ENCODE peak calls at places on chromosomes 6 and 20, in eight cellular contexts. N, B, R, H, D, G, U and O are unnamed samples.
A peak's percentile ranks its signal among the peaks of the same experiment; 100 is the strongest.

GRCh38 chr20:8223096-8223870 is 91.2 kb downstream of the PLCB1 start:
- DNase-seq in N (peak; percentile 5), B (no peak), R (peak; percentile 94), H (peak; percentile 70), D (peak; percentile 43), G (no peak), U (no peak), O (no peak)

GRCh38 chr6:99605911-99606669 is 543 bp upstream of the PRDM13 start:
- DNase-seq in N (no peak), B (no peak), R (no peak), H (no peak), D (no peak), G (no peak), U (no peak), O (no peak)

GRCh38 chr6:157946865-157947532 is 34.7 kb upstream of the SYNJ2 start:
- DNase-seq in N (no peak), B (no peak), R (peak; percentile 10), H (no peak), D (no peak), G (no peak), U (no peak), O (peak; percentile 45)

GRCh38 chr6:157196391-157196790 is 126.9 kb downstream of the TMEM242 start:
- DNase-seq in N (no peak), B (no peak), R (no peak), H (no peak), D (no peak), G (no peak), U (no peak), O (no peak)

GRCh38 chr6:39800388-39801032 is 8.3 kb downstream of the DAAM2 start:
- DNase-seq in N (no peak), B (no peak), R (no peak), H (no peak), D (no peak), G (no peak), U (peak; percentile 9), O (no peak)

GRCh38 chr6:91149914-91150674 is 563.2 kb upstream of the MAP3K7 start:
- DNase-seq in N (no peak), B (no peak), R (no peak), H (no peak), D (peak; percentile 19), G (no peak), U (no peak), O (no peak)

GRCh38 chr6:168192195-168192900 is 113.3 kb upstream of the FRMD1 start:
- DNase-seq in N (no peak), B (no peak), R (no peak), H (no peak), D (no peak), G (peak; percentile 7), U (no peak), O (no peak)

GRCh38 chr20:4018015-4018748 is 2.8 kb upstream of the RNF24 start:
- DNase-seq in N (peak; percentile 84), B (no peak), R (no peak), H (no peak), D (peak; percentile 84), G (no peak), U (no peak), O (no peak)

GRCh38 chr6:35363293-35363750 is 21.0 kb downstream of the PPARD start:
- DNase-seq in N (no peak), B (peak; percentile 50), R (peak; percentile 39), H (peak; percentile 90), D (no peak), G (no peak), U (no peak), O (no peak)

GRCh38 chr20:37383229-37383989 is 37.5 kb downstream of the SRC start:
- DNase-seq in N (peak; percentile 77), B (no peak), R (peak; percentile 18), H (no peak), D (peak; percentile 84), G (peak; percentile 48), U (peak; percentile 43), O (no peak)

GRCh38 chr20:34691838-34692237 is 12.3 kb upstream of the TP53INP2 start:
- DNase-seq in N (peak; percentile 49), B (no peak), R (no peak), H (no peak), D (peak; percentile 50), G (no peak), U (no peak), O (no peak)

GRCh38 chr6:32254761-32255211 is 30.9 kb upstream of the NOTCH4 start:
- DNase-seq in N (no peak), B (no peak), R (no peak), H (no peak), D (no peak), G (no peak), U (no peak), O (no peak)

GRCh38 chr20:3800878-3801260 is 4.8 kb downstream of the CDC25B start:
- DNase-seq in N (no peak), B (peak; percentile 14), R (no peak), H (no peak), D (no peak), G (no peak), U (no peak), O (no peak)

GRCh38 chr6:167496707-167497106 is 171.8 kb downstream of the TTLL2 start:
- DNase-seq in N (no peak), B (no peak), R (no peak), H (no peak), D (no peak), G (no peak), U (no peak), O (no peak)

GRCh38 chr6:145784683-145785082 is 29.9 kb downstream of the FBXO30 start:
- DNase-seq in N (no peak), B (peak; percentile 86), R (no peak), H (no peak), D (no peak), G (no peak), U (no peak), O (peak; percentile 36)

GRCh38 chr6:3284436-3284876 is 25.7 kb downstream of the PSMG4 start:
- DNase-seq in N (no peak), B (no peak), R (no peak), H (no peak), D (no peak), G (no peak), U (no peak), O (no peak)

GRCh38 chr6:53869964-53870363 is 75.2 kb downstream of the LRRC1 start:
- DNase-seq in N (peak; percentile 37), B (no peak), R (no peak), H (no peak), D (no peak), G (no peak), U (no peak), O (no peak)

GRCh38 chr6:159094444-159095252 is 49.9 kb upstream of the TAGAP start:
- DNase-seq in N (no peak), B (no peak), R (no peak), H (no peak), D (no peak), G (no peak), U (no peak), O (peak; percentile 73)

DNA sequence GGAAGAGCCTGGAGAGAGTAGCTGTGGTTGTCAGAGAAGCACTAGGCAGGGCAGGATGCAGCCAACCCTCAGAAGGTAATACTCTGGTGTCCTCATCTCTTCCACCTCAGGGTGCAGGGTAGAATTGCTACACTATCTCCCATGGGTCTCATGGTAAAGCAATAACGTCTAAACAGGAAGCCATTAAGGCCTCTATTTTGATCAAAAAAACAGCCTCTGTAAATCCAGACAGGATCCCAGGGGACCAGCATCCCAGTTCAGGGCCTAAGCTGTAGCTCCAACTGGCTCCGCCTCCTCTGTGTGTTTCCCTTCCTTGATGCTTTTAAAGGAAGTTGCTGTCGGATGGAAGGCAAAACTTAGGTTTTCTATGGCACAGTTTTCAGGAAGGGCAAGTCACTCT is 222.0 kb downstream of the MAFB start:
- DNase-seq in N (no peak), B (peak; percentile 61), R (no peak), H (no peak), D (no peak), G (no peak), U (no peak), O (no peak)
- TF ChIP-seq CTCF in N (no peak), B (no peak), R (no peak), H (no peak), D (no peak), G (no peak), U (no peak), O (no peak)

GRCh38 chr20:62239278-62239879 is 1.1 kb downstream of the OSBPL2 start:
- DNase-seq in N (no peak), B (no peak), R (no peak), H (no peak), D (no peak), G (no peak), U (no peak), O (no peak)
- H3K4me3 ChIP-seq in N (peak overlapping the region; percentile 78), B (peak overlapping the region; percentile 66), R (peak overlapping the region; percentile 99), H (peak overlapping the region; percentile 56), D (peak overlapping the region; percentile 68), G (peak overlapping the region; percentile 83), U (peak overlapping the region; percentile 64), O (peak overlapping the region; percentile 73)

DNA sequence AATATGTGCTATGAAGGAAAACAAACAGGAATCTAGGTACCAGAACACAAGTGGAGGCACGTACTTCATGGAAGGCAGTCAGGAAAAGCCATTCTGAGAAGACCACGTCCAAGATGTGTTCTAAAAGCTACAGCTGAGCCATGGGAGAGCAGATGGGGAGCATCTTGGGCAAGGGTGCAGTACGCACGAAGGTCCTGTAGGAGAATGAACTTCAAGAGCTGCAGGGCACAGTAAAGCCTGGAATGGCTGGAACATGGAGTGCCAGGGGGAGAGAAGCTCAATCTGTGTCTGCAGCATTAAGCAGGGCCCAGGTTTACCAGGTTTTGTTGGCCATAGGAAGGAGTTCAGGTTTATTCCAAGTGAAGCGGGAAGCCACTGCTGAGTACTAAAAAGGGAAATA is 30.0 kb downstream of the ADTRP start:
- DNase-seq in N (no peak), B (no peak), R (no peak), H (no peak), D (no peak), G (no peak), U (no peak), O (no peak)
- TF ChIP-seq CTCF in N (no peak), B (no peak), R (no peak), H (no peak), D (no peak), G (no peak), U (no peak), O (peak; percentile 4)

GRCh38 chr6:44272529-44272928 is 2.3 kb downstream of the TMEM151B start:
- DNase-seq in N (no peak), B (no peak), R (no peak), H (no peak), D (no peak), G (no peak), U (no peak), O (no peak)

GRCh38 chr6:44269921-44270525 is at the start of gene TMEM151B:
- DNase-seq in N (no peak), B (no peak), R (no peak), H (no peak), D (no peak), G (no peak), U (no peak), O (no peak)

GRCh38 chr6:44270526-44271405 is 516 bp downstream of the TMEM151B start:
- DNase-seq in N (no peak), B (no peak), R (no peak), H (no peak), D (no peak), G (no peak), U (no peak), O (no peak)

GRCh38 chr6:44271914-44272313 is 1.7 kb downstream of the TMEM151B start:
- DNase-seq in N (no peak), B (no peak), R (no peak), H (no peak), D (no peak), G (no peak), U (no peak), O (no peak)

GRCh38 chr6:44271406-44271723 is 1.1 kb downstream of the TMEM151B start:
- DNase-seq in N (no peak), B (no peak), R (no peak), H (no peak), D (no peak), G (no peak), U (no peak), O (no peak)
- H3K4me3 ChIP-seq in N (no peak overlapping the region), B (no peak overlapping the region), R (no peak overlapping the region), H (no peak overlapping the region), D (no peak overlapping the region), G (no peak overlapping the region), U (no peak overlapping the region), O (no peak overlapping the region)